ENCODE peak calls at places on chromosomes 3 and 15, in four cellular contexts. One of them, this sample, is unnamed.
A peak's percentile ranks its signal among the peaks of the same experiment; 100 is the strongest.

GRCh38 chr3:184757010-184757651 is 45.3 kb upstream of the MAGEF1 start:
- DNase-seq in H1: no peak
- DNase-seq in tibial artery: peak; percentile 88
- DNase-seq in HFFc6: peak; percentile 33
- DNase-seq in this sample: peak; percentile 96

GRCh38 chr3:40623567-40623966 is 98.8 kb downstream of the ZNF621 start:
- DNase-seq in H1: no peak
- DNase-seq in tibial artery: no peak
- DNase-seq in HFFc6: no peak
- DNase-seq in this sample: peak; percentile 28

GRCh38 chr15:77631790-77632551 is 741 bp downstream of the LINGO1 start:
- DNase-seq in H1: peak; percentile 77
- DNase-seq in tibial artery: no peak
- DNase-seq in HFFc6: no peak
- DNase-seq in this sample: no peak

GRCh38 chr3:30639937-30640336 is 33.5 kb downstream of the TGFBR2 start:
- DNase-seq in H1: no peak
- DNase-seq in tibial artery: no peak
- DNase-seq in HFFc6: no peak
- DNase-seq in this sample: no peak

GRCh38 chr3:44339990-44340389 is 1.4 kb downstream of the TCAIM start:
- DNase-seq in H1: no peak
- DNase-seq in tibial artery: no peak
- DNase-seq in HFFc6: no peak
- DNase-seq in this sample: no peak

GRCh38 chr3:46628980-46629379 is 16.7 kb downstream of the FAM240A start:
- DNase-seq in H1: no peak
- DNase-seq in tibial artery: no peak
- DNase-seq in HFFc6: no peak
- DNase-seq in this sample: peak; percentile 40

GRCh38 chr3:30114918-30115317 is 491.5 kb upstream of the TGFBR2 start:
- DNase-seq in H1: no peak
- DNase-seq in tibial artery: no peak
- DNase-seq in HFFc6: no peak
- DNase-seq in this sample: no peak

GRCh38 chr3:128447561-128448013 is 19.1 kb downstream of the DNAJB8 start:
- DNase-seq in H1: no peak
- DNase-seq in tibial artery: no peak
- DNase-seq in HFFc6: no peak
- DNase-seq in this sample: no peak

GRCh38 chr3:47004369-47005211 is 25.1 kb downstream of the NBEAL2 start:
- DNase-seq in H1: no peak
- DNase-seq in tibial artery: peak; percentile 66
- DNase-seq in HFFc6: no peak
- DNase-seq in this sample: no peak

GRCh38 chr15:80580107-80580506 is 115.0 kb upstream of the ABHD17C start:
- DNase-seq in H1: no peak
- DNase-seq in tibial artery: no peak
- DNase-seq in HFFc6: peak; percentile 82
- DNase-seq in this sample: peak; percentile 39

GRCh38 chr3:40290396-40290795 is 19.1 kb upstream of the EIF1B start:
- DNase-seq in H1: no peak
- DNase-seq in tibial artery: no peak
- DNase-seq in HFFc6: no peak
- DNase-seq in this sample: no peak

GRCh38 chr3:183449391-183449790 is 21.0 kb upstream of the MCF2L2 start:
- DNase-seq in H1: peak; percentile 33
- DNase-seq in tibial artery: no peak
- DNase-seq in HFFc6: peak; percentile 15
- DNase-seq in this sample: peak; percentile 14

GRCh38 chr15:62934236-62934971 is 108.1 kb upstream of the TPM1 start:
- DNase-seq in H1: peak; percentile 26
- DNase-seq in tibial artery: peak; percentile 84
- DNase-seq in HFFc6: no peak
- DNase-seq in this sample: no peak

GRCh38 chr3:54518011-54518675 is 395.8 kb downstream of the CACNA2D3 start:
- DNase-seq in H1: no peak
- DNase-seq in tibial artery: no peak
- DNase-seq in HFFc6: no peak
- DNase-seq in this sample: no peak

GRCh38 chr15:72838311-72838731 is 54.8 kb upstream of the ADPGK start:
- DNase-seq in H1: no peak
- DNase-seq in tibial artery: peak; percentile 72
- DNase-seq in HFFc6: no peak
- DNase-seq in this sample: peak; percentile 30

GRCh38 chr3:168570404-168571173 is 474.9 kb upstream of the GOLIM4 start:
- DNase-seq in H1: no peak
- DNase-seq in tibial artery: no peak
- DNase-seq in HFFc6: no peak
- DNase-seq in this sample: no peak

GRCh38 chr3:195098741-195099525 is 172.0 kb downstream of the XXYLT1 start:
- DNase-seq in H1: no peak
- DNase-seq in tibial artery: peak; percentile 53
- DNase-seq in HFFc6: no peak
- DNase-seq in this sample: no peak

GRCh38 chr3:195102609-195103467 is 168.1 kb downstream of the XXYLT1 start:
- DNase-seq in H1: no peak
- DNase-seq in tibial artery: peak; percentile 64
- DNase-seq in HFFc6: peak; percentile 97
- DNase-seq in this sample: peak; percentile 98

GRCh38 chr3:195099976-195100755 is 170.8 kb downstream of the XXYLT1 start:
- DNase-seq in H1: no peak
- DNase-seq in tibial artery: peak; percentile 47
- DNase-seq in HFFc6: no peak
- DNase-seq in this sample: no peak

GRCh38 chr3:195101927-195102608 is 168.9 kb downstream of the XXYLT1 start:
- DNase-seq in H1: no peak
- DNase-seq in tibial artery: peak; percentile 16
- DNase-seq in HFFc6: no peak
- DNase-seq in this sample: no peak

GRCh38 chr3:195100903-195101591 is 169.9 kb downstream of the XXYLT1 start:
- DNase-seq in H1: no peak
- DNase-seq in tibial artery: peak; percentile 66
- DNase-seq in HFFc6: no peak
- DNase-seq in this sample: peak; percentile 52
- TF ChIP-seq CTCF in H1: no peak
- TF ChIP-seq CTCF in tibial artery: no peak
- TF ChIP-seq CTCF in HFFc6: no peak
- TF ChIP-seq CTCF in this sample: no peak

GRCh38 chr3:137205394-137206060 is 247.7 kb downstream of the IL20RB start:
- DNase-seq in H1: no peak
- DNase-seq in tibial artery: no peak
- DNase-seq in HFFc6: no peak
- DNase-seq in this sample: peak; percentile 2
- TF ChIP-seq CTCF in H1: no peak
- TF ChIP-seq CTCF in tibial artery: no peak
- TF ChIP-seq CTCF in HFFc6: no peak
- TF ChIP-seq CTCF in this sample: no peak

GRCh38 chr15:53808058-53808703 is 48.7 kb upstream of the WDR72 start:
- DNase-seq in H1: no peak
- DNase-seq in tibial artery: no peak
- DNase-seq in HFFc6: no peak
- DNase-seq in this sample: peak; percentile 1
- TF ChIP-seq CTCF in H1: no peak
- TF ChIP-seq CTCF in tibial artery: peak; percentile 72
- TF ChIP-seq CTCF in HFFc6: peak; percentile 78
- TF ChIP-seq CTCF in this sample: peak; percentile 53

GRCh38 chr3:124887177-124887995 is at the start of gene ITGB5:
- DNase-seq in H1: peak; percentile 87
- DNase-seq in tibial artery: peak; percentile 95
- DNase-seq in HFFc6: peak; percentile 66
- DNase-seq in this sample: peak; percentile 67
- TF ChIP-seq CTCF in H1: no peak
- TF ChIP-seq CTCF in tibial artery: no peak
- TF ChIP-seq CTCF in HFFc6: no peak
- TF ChIP-seq CTCF in this sample: no peak